ENCODE peak calls at places on chromosomes 7 and 10, in ten cellular contexts. D is lung, J is OCI-LY7, Y is mammary epithelial cell, U is A549, A is tibial artery, B is neural progenitor cell, C is left ventricle myocardium inferior, L is heart right ventricle, S is sigmoid colon. R is an unnamed sample. For H3K4me1, the result is how much of the 10 kb centered on the place peaks cover.

GRCh38 chr7:54989826-54990225 is 29.0 kb upstream of the EGFR start:
- DNase-seq in D (no peak), J (no peak), Y (no peak), U (no peak), A (no peak), B (no peak), C (no peak), L (no peak), S (no peak), R (no peak)

GRCh38 chr7:107913846-107914245 is 22.9 kb downstream of the DLD start:
- DNase-seq in D (no peak), J (no peak), Y (peak), U (peak), A (no peak), B (no peak), C (no peak), L (no peak), S (no peak), R (no peak)

GRCh38 chr7:48894574-48894973 is 29.8 kb upstream of the CDC14C start:
- DNase-seq in D (no peak), J (no peak), Y (no peak), U (no peak), A (no peak), B (no peak), C (no peak), L (no peak), S (no peak), R (no peak)

GRCh38 chr10:112360308-112361270 is 13.3 kb upstream of the ACSL5 start:
- DNase-seq in D (peak), J (no peak), Y (peak), U (peak), A (no peak), B (no peak), C (peak), L (peak), S (no peak), R (peak)

GRCh38 chr7:143199040-143199439 is 15.8 kb downstream of the TAS2R39 start:
- DNase-seq in D (no peak), J (no peak), Y (peak), U (no peak), A (no peak), B (no peak), C (no peak), L (no peak), S (no peak), R (no peak)

GRCh38 chr7:12002428-12002827 is 170.4 kb upstream of the THSD7A start:
- DNase-seq in D (no peak), J (no peak), Y (no peak), U (no peak), A (no peak), B (no peak), C (no peak), L (no peak), S (no peak), R (no peak)

GRCh38 chr10:31138026-31138553 is 106.4 kb upstream of the ZNF438 start:
- DNase-seq in D (peak), J (no peak), Y (no peak), U (no peak), A (no peak), B (no peak), C (no peak), L (no peak), S (no peak), R (peak)

GRCh38 chr10:42593284-42593683 is 45.1 kb downstream of the ZNF33B start:
- DNase-seq in D (no peak), J (no peak), Y (no peak), U (peak), A (no peak), B (no peak), C (no peak), L (no peak), S (no peak), R (no peak)

GRCh38 chr7:33698692-33699128 is 206.6 kb upstream of the BMPER start:
- DNase-seq in D (no peak), J (no peak), Y (no peak), U (no peak), A (no peak), B (no peak), C (no peak), L (no peak), S (no peak), R (no peak)

GRCh38 chr10:15719899-15720634 is at the start of gene ITGA8:
- DNase-seq in D (no peak), J (no peak), Y (no peak), U (peak), A (peak), B (peak), C (no peak), L (peak), S (no peak), R (no peak)

GRCh38 chr7:1255817-1256340 is 23.2 kb downstream of the UNCX start:
- DNase-seq in D (no peak), J (no peak), Y (no peak), U (no peak), A (no peak), B (no peak), C (no peak), L (no peak), S (no peak), R (no peak)

GRCh38 chr7:124462249-124462648 is 303.3 kb downstream of the GPR37 start:
- DNase-seq in D (no peak), J (no peak), Y (peak), U (no peak), A (no peak), B (no peak), C (no peak), L (no peak), S (no peak), R (no peak)

GRCh38 chr7:130913721-130914588 is 179.9 kb upstream of the KLF14 start:
- DNase-seq in D (no peak), J (no peak), Y (no peak), U (no peak), A (no peak), B (no peak), C (no peak), L (no peak), S (no peak), R (no peak)

GRCh38 chr7:130909881-130910672 is 176.1 kb upstream of the KLF14 start:
- DNase-seq in D (no peak), J (no peak), Y (no peak), U (no peak), A (no peak), B (no peak), C (no peak), L (no peak), S (no peak), R (no peak)

GRCh38 chr7:130910949-130911944 is 177.2 kb upstream of the KLF14 start:
- DNase-seq in D (no peak), J (no peak), Y (peak), U (peak), A (no peak), B (no peak), C (no peak), L (no peak), S (no peak), R (no peak)

GRCh38 chr7:130912910-130913720 is 179.1 kb upstream of the KLF14 start:
- DNase-seq in D (peak), J (peak), Y (peak), U (peak), A (peak), B (peak), C (peak), L (peak), S (peak), R (peak)

DNA sequence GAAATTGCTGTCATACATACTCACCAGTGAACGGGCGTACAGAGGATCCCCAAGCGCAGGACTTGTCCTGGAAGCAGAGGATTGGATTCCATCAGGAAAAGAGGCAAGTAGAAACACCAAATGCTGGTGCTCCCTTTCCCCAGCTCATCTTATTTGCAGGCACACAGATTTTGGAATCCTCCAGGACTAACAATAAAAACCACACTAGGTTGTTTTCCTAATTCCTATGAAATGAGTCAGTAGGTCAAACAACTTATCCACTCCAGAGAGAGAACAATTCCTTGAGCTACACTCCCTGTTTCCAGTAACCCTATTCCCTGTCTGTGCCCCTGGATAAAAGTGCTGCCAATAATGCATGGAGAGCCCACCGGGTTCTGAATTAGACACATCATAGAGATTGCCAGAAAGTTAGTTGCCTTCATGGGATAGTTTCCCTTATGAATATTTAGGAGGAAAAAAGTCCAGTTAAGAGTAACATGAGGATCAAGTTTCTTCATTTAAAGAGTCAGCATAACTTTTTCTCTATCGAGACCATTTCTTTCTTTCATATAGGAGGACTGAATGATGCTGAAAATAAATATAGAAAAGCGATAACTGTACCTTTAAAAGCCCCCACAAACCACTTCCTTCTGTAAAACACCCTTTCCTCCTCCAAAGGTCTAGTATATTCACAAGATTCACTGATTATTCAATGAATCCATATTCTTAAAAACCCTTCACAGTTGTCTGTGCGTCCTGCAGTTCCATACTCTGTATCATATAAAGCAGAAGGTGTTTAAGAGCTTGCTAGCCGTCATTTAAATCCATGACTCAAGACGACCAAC is 178.3 kb upstream of the KLF14 start:
- DNase-seq in D (no peak), J (peak), Y (peak), U (peak), A (no peak), B (no peak), C (no peak), L (no peak), S (no peak), R (no peak)
- H3K4me1 ChIP-seq in D (under half), J (under half), Y (half or more), U (half or more), A (half or more), B (under half), C (half or more), L (half or more), S (half or more), R (half or more)

GRCh38 chr7:77339726-77340125 is 76.4 kb downstream of the GSAP start:
- DNase-seq in D (no peak), J (no peak), Y (no peak), U (no peak), A (no peak), B (no peak), C (no peak), L (no peak), S (no peak), R (no peak)
- H3K27ac ChIP-seq in D (no peak), J (no peak), Y (no peak), U (no peak), A (no peak), B (no peak), C (no peak), L (no peak), S (no peak), R (no peak)

DNA sequence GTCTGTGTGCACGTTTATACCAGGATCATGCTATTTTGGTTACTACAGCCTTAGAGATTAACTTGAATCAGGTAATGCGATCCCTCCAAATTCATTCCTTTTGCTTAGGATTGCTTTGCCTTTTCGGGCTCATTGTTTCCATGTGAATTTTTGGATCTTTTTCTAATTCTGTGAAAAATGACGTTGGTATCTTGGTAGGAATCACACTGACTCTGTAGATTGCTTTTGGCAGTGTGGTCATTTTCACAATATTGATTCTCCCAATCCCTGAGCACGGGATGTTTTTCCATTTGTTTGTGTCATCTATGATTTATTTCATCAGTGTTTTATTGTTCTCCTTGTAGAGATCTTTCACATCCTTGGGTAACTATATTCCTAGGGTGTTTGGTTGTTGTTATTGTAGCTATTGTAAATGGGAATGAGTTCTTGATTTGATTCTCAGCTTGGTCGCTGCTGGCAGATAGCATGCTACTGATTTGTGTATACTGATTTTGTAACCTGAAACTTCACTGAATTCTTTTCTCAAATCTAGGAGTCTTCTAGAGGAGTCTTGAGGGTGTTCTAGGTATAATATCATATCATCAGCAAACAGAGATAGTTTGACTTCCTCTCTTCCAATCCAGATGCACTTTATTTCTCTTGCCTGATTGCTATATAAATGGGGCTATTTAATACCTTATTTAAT is 18.2 kb downstream of the SNX8 start:
- DNase-seq in D (no peak), J (no peak), Y (no peak), U (no peak), A (no peak), B (no peak), C (no peak), L (no peak), S (no peak), R (no peak)
- H3K4me3 ChIP-seq in D (no peak), J (no peak), Y (no peak), U (no peak), A (no peak), B (no peak), C (no peak), L (no peak), S (no peak), R (no peak)

DNA sequence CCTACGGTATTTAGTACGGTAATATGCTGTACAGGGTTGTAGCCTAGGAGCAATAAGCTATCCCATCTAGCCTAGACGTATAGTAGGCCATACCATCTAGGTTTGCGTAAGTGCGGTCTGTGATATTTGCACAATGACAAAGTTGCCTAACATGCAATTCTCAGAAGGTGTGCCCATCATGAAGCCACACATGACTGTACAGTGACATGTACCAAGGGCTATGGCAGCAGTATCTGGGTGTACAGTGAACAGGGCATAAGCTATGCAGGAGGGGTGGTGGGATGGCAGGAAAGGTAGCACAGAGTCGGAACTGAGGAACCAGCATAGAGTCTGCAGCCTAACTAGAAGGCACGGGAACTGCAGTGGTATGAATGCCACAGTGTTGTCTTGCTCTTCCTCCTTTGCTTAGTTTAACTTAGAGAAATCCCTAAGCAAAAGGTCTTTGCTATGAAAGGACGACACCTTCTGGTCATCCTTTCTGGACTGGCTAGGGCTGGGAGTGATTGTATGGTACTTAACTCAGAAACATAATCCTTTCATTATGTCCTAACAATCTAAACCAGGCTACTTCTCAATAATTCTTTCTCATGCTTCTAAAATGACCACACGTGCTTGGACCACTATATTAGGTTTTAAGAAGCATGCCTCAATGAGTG is 93.5 kb downstream of the DYNC1I1 start:
- DNase-seq in D (no peak), J (no peak), Y (no peak), U (peak), A (no peak), B (peak), C (no peak), L (no peak), S (no peak), R (no peak)
- H3K4me1 ChIP-seq in D (under half), J (under half), Y (under half), U (under half), A (under half), B (under half), C (under half), L (under half), S (under half), R (under half)

GRCh38 chr10:122210481-122211265 is 60.4 kb upstream of the BTBD16 start:
- DNase-seq in D (no peak), J (no peak), Y (no peak), U (no peak), A (no peak), B (no peak), C (no peak), L (no peak), S (no peak), R (no peak)
- H3K27ac ChIP-seq in D (no peak), J (no peak), Y (no peak), U (no peak), A (no peak), B (no peak), C (no peak), L (no peak), S (no peak), R (no peak)